ENCODE peak calls at places on chromosomes 13 and 19, in five cellular contexts. Z is Caki2, T is non-pigmented ciliary epithelial cell, F is mucosa of gallbladder, K is AG09309. D is an unnamed sample.

GRCh38 chr13:110444226-110444653 is 117.3 kb downstream of the RAB20 start:
- DNase-seq in Z (no peak), T (no peak), F (no peak), K (no peak), D (no peak)

GRCh38 chr13:54965881-54966280 is 1937.3 kb downstream of the OLFM4 start:
- DNase-seq in Z (peak; percentile 19), T (peak; percentile 22), F (no peak), K (no peak), D (no peak)

GRCh38 chr13:113845723-113846638 is 17.9 kb downstream of the GAS6 start:
- DNase-seq in Z (no peak), T (no peak), F (no peak), K (no peak), D (no peak)

GRCh38 chr19:48415395-48415794 is 21.9 kb downstream of the GRIN2D start:
- DNase-seq in Z (peak; percentile 42), T (no peak), F (peak; percentile 77), K (no peak), D (no peak)

GRCh38 chr13:73173160-73173905 is 114.5 kb downstream of the KLF5 start:
- DNase-seq in Z (no peak), T (no peak), F (no peak), K (no peak), D (no peak)

GRCh38 chr13:49840266-49840665 is 47.8 kb upstream of the KPNA3 start:
- DNase-seq in Z (no peak), T (no peak), F (no peak), K (no peak), D (no peak)

GRCh38 chr19:40380199-40381037 is 9.6 kb downstream of the HIPK4 start:
- DNase-seq in Z (no peak), T (no peak), F (no peak), K (no peak), D (no peak)

GRCh38 chr19:39296055-39296645 is at the start of gene IFNL1:
- DNase-seq in Z (no peak), T (no peak), F (no peak), K (no peak), D (no peak)

GRCh38 chr13:24083722-24084421 is 76.6 kb upstream of the SPATA13 start:
- DNase-seq in Z (no peak), T (no peak), F (no peak), K (no peak), D (no peak)

GRCh38 chr13:72983085-72983768 is 75.6 kb upstream of the KLF5 start:
- DNase-seq in Z (peak; percentile 68), T (peak; percentile 31), F (peak; percentile 32), K (peak; percentile 77), D (peak; percentile 70)

GRCh38 chr13:75771818-75772217 is 135.7 kb downstream of the LMO7 start:
- DNase-seq in Z (peak; percentile 18), T (peak; percentile 63), F (no peak), K (peak; percentile 43), D (no peak)

GRCh38 chr13:87166348-87166747 is 504.8 kb upstream of the SLITRK5 start:
- DNase-seq in Z (no peak), T (no peak), F (no peak), K (no peak), D (no peak)

GRCh38 chr13:94232956-94233355 is 246.5 kb downstream of the DCT start:
- DNase-seq in Z (no peak), T (no peak), F (no peak), K (no peak), D (no peak)

GRCh38 chr13:95954266-95954665 is 98.9 kb downstream of the UGGT2 start:
- DNase-seq in Z (no peak), T (no peak), F (no peak), K (no peak), D (no peak)

GRCh38 chr19:53424968-53425597 is 6.7 kb upstream of the ZNF761 start:
- DNase-seq in Z (no peak), T (peak; percentile 24), F (peak; percentile 82), K (peak; percentile 28), D (no peak)

GRCh38 chr13:62482351-62482750 is 1066.7 kb upstream of the PCDH20 start:
- DNase-seq in Z (no peak), T (no peak), F (no peak), K (no peak), D (no peak)

GRCh38 chr13:52010890-52011689 is at the start of gene ATP7B:
- DNase-seq in Z (no peak), T (no peak), F (no peak), K (no peak), D (no peak)

GRCh38 chr13:47853236-47853635 is 147.8 kb downstream of the SUCLA2 start:
- DNase-seq in Z (no peak), T (peak; percentile 68), F (no peak), K (peak; percentile 71), D (peak; percentile 54)

GRCh38 chr19:19064811-19065745 is 1.3 kb downstream of the SLC25A42 start:
- DNase-seq in Z (no peak), T (no peak), F (no peak), K (no peak), D (no peak)

GRCh38 chr13:100124265-100124664 is 35.4 kb downstream of the PCCA start:
- DNase-seq in Z (no peak), T (no peak), F (no peak), K (no peak), D (no peak)

GRCh38 chr13:114313061-114313860 is 1.0 kb upstream of the CHAMP1 start:
- DNase-seq in Z (no peak), T (no peak), F (no peak), K (no peak), D (no peak)

GRCh38 chr19:7917292-7918061 is 2.7 kb upstream of the SNAPC2 start:
- DNase-seq in Z (no peak), T (no peak), F (no peak), K (no peak), D (no peak)

GRCh38 chr13:93079294-93079693 is 147.3 kb upstream of the GPC6 start:
- DNase-seq in Z (no peak), T (peak; percentile 4), F (no peak), K (no peak), D (no peak)

GRCh38 chr19:43651758-43652545 is 12.3 kb upstream of the CADM4 start:
- DNase-seq in Z (peak; percentile 63), T (no peak), F (peak; percentile 61), K (no peak), D (no peak)

GRCh38 chr19:32195706-32196610 is 149.5 kb upstream of the ZNF507 start:
- DNase-seq in Z (no peak), T (no peak), F (no peak), K (no peak), D (no peak)

GRCh38 chr19:19341026-19341425 is 20.4 kb downstream of the MAU2 start:
- DNase-seq in Z (no peak), T (no peak), F (no peak), K (no peak), D (no peak)

GRCh38 chr19:13830761-13831481 is 35.7 kb downstream of the ZSWIM4 start:
- DNase-seq in Z (no peak), T (no peak), F (no peak), K (no peak), D (no peak)